ENCODE peak calls at places on chromosomes 7 and 10, in nine cellular contexts. U is left ventricle myocardium inferior; S is stomach; W is CD8-positive, alpha-beta T cell; K is upper lobe of right lung; O is MM.1S; G is tibial artery; J is HCT116; Y is ovary. T is an unnamed sample.

GRCh38 chr10:69139961-69140360 is 16.0 kb downstream of the VPS26A start:
- DNase-seq in S (no peak), G (no peak), J (no peak), K (no peak), W (no peak), U (no peak), O (no peak), Y (no peak), T (no peak)

GRCh38 chr7:134907639-134908038 is 78.7 kb upstream of the AGBL3 start:
- DNase-seq in S (no peak), O (no peak), Y (no peak), G (no peak), W (no peak), K (no peak), U (no peak), J (no peak), T (no peak)

GRCh38 chr7:140719711-140720110 is 23.2 kb downstream of the NDUFB2 start:
- DNase-seq in O (no peak), W (no peak), G (no peak), J (no peak), K (no peak), S (no peak), Y (no peak), U (no peak), T (no peak)

GRCh38 chr10:84138478-84139125 is 707 bp upstream of the GHITM start:
- DNase-seq in G (no peak), W (peak; percentile 37), K (no peak), S (peak; percentile 48), O (peak; percentile 16), Y (peak; percentile 11), U (peak; percentile 19), J (no peak), T (peak; percentile 22)

GRCh38 chr10:118818621-118819221 is 64.0 kb upstream of the CACUL1 start:
- DNase-seq in W (no peak), J (no peak), S (no peak), U (peak; percentile 51), G (peak; percentile 55), Y (no peak), K (peak; percentile 60), O (no peak), T (no peak)

GRCh38 chr10:88926484-88927249 is 25.9 kb downstream of the ACTA2 start:
- DNase-seq in S (no peak), J (no peak), W (no peak), Y (no peak), U (no peak), K (no peak), G (no peak), O (no peak), T (no peak)

GRCh38 chr7:98178321-98178720 is 32.9 kb upstream of the BHLHA15 start:
- DNase-seq in S (peak; percentile 91), K (peak; percentile 90), G (no peak), W (no peak), Y (no peak), J (no peak), O (no peak), U (peak; percentile 70), T (no peak)

GRCh38 chr10:57964371-57964770 is 303.3 kb downstream of the IPMK start:
- DNase-seq in W (no peak), Y (no peak), J (no peak), S (no peak), G (no peak), O (no peak), U (peak; percentile 26), K (no peak), T (no peak)

GRCh38 chr7:81264116-81264515 is 345.3 kb upstream of the SEMA3C start:
- DNase-seq in K (no peak), G (no peak), Y (no peak), W (no peak), U (no peak), O (no peak), J (no peak), S (peak; percentile 31), T (no peak)

GRCh38 chr10:7121154-7121797 is 289.6 kb downstream of the SFMBT2 start:
- DNase-seq in K (peak; percentile 70), W (peak; percentile 74), G (no peak), S (peak; percentile 43), O (peak; percentile 44), U (peak; percentile 46), J (peak; percentile 8), Y (no peak), T (peak; percentile 71)

GRCh38 chr10:54159924-54160323 is 641.1 kb downstream of the PCDH15 start:
- DNase-seq in J (no peak), O (no peak), G (no peak), Y (no peak), K (no peak), S (no peak), W (no peak), U (no peak), T (no peak)

GRCh38 chr7:94441138-94441537 is 46.4 kb downstream of the COL1A2 start:
- DNase-seq in J (no peak), O (no peak), G (no peak), U (no peak), W (no peak), Y (no peak), K (no peak), S (no peak), T (no peak)

GRCh38 chr10:43398939-43399871 is 9.8 kb downstream of the HNRNPF start:
- DNase-seq in W (no peak), Y (no peak), K (peak; percentile 8), G (no peak), O (no peak), U (no peak), S (no peak), J (no peak), T (no peak)

GRCh38 chr10:131899116-131899690 is 1.6 kb upstream of the PPP2R2D start:
- DNase-seq in W (no peak), O (no peak), U (no peak), G (no peak), Y (no peak), S (no peak), K (peak; percentile 42), J (no peak), T (no peak)

GRCh38 chr10:118216526-118217035 is 125.5 kb downstream of the FAM204A start:
- DNase-seq in Y (no peak), K (no peak), J (no peak), G (no peak), W (no peak), S (no peak), U (no peak), O (no peak), T (no peak)

DNA sequence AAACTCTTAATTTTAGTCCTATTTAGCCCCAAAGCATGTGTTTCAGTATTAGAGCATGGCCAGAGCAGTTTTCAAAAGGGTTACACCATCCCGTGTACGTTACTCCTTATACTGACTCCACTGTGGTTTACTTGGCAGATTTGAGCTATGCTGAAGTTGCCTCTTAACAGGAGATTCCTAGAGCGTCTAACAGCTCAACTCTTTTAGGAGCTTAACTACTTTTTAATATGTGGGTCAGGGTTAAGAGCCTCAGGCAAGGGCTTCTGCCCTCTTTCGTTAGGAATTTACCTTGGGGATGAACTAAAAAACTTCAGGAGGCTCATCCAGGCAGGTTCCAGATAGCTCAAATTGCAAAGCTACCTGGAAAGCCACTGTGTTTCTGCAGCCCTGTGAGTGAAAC is 674.8 kb upstream of the C7orf33 start:
- DNase-seq in O (no peak), U (no peak), K (no peak), S (no peak), G (no peak), J (no peak), W (no peak), Y (no peak), T (no peak)
- TF ChIP-seq CTCF in O (no peak), U (no peak), K (no peak), S (no peak), G (no peak), J (no peak), W (no peak), Y (no peak), T (no peak)

GRCh38 chr10:102410427-102411073 is 8.0 kb downstream of the PSD start:
- DNase-seq in W (peak; percentile 45), Y (peak; percentile 50), U (no peak), K (peak; percentile 61), G (no peak), J (no peak), O (no peak), S (no peak), T (peak; percentile 33)
- H3K27me3 ChIP-seq in W (no peaks in the 10 kb centered on the region), Y (no peaks in the 10 kb centered on the region), U (peaks cover 86% of the 10 kb centered on the region), K (peaks cover 73% of the 10 kb centered on the region), G (peaks cover 95% of the 10 kb centered on the region), J (peaks cover 3% of the 10 kb centered on the region), O (peaks cover 83% of the 10 kb centered on the region), S (peaks cover 92% of the 10 kb centered on the region), T (peaks cover 8% of the 10 kb centered on the region)

GRCh38 chr7:106872763-106873162 is 7.7 kb downstream of the PIK3CG start:
- DNase-seq in W (no peak), J (no peak), Y (no peak), G (no peak), U (no peak), K (no peak), S (no peak), O (no peak), T (no peak)

GRCh38 chr7:106870528-106870927 is 5.4 kb downstream of the PIK3CG start:
- DNase-seq in K (no peak), G (no peak), S (no peak), W (no peak), J (no peak), Y (no peak), O (no peak), U (no peak), T (no peak)

GRCh38 chr7:106869954-106870353 is 4.9 kb downstream of the PIK3CG start:
- DNase-seq in K (no peak), Y (no peak), J (no peak), W (no peak), G (no peak), S (no peak), O (no peak), U (no peak), T (no peak)

GRCh38 chr7:106870983-106871410 is 5.9 kb downstream of the PIK3CG start:
- DNase-seq in G (no peak), J (no peak), W (no peak), U (no peak), Y (no peak), K (no peak), O (peak; percentile 94), S (no peak), T (no peak)

GRCh38 chr7:106871793-106872571 is 6.9 kb downstream of the PIK3CG start:
- DNase-seq in K (no peak), S (no peak), W (no peak), U (no peak), O (no peak), J (no peak), G (no peak), Y (no peak), T (no peak)
- H3K27ac ChIP-seq in K (no peak overlapping the region), S (no peak overlapping the region), W (no peak overlapping the region), U (no peak overlapping the region), O (peak overlapping the region; percentile 83), J (no peak overlapping the region), G (no peak overlapping the region), Y (no peak overlapping the region), T (no peak overlapping the region)

DNA sequence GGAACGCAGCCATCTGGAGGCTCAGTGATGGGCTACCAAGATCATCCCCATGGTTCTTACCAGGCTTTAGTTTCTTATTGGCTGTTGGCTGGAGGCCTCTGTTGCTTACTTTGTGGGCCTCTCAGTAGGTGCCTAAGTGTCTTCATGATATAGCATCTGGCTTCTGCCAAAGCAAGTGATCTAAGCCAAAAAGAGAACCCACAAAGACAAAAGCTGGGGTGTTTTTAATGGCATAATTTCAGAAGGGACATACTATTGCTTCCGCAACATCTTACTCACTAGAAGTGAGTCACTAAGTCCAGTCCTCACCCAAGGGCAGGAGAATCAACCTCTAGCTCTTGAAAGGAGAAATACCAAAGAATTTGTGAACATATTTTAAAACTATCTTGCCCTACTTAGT is 132.0 kb upstream of the MDFIC start:
- DNase-seq in O (no peak), K (no peak), S (no peak), G (no peak), J (no peak), U (no peak), Y (no peak), W (no peak), T (no peak)
- TF ChIP-seq CTCF in O (no peak), K (no peak), S (no peak), G (no peak), J (no peak), U (no peak), Y (no peak), W (no peak), T (no peak)

T was measured in CD4-positive, alpha-beta T cell.